ENCODE peak calls at places on chromosomes 3 and 15, in five cellular contexts. One of them, this sample, is unnamed. For H3K4me1, the result is how much of the 10 kb centered on the place peaks cover.

GRCh38 chr15:50907866-50908208 is 646 bp upstream of the AP4E1 start:
- DNase-seq in uterus: no peak
- DNase-seq in right atrium auricular region: no peak
- DNase-seq in IMR-90: peak
- DNase-seq in fibroblast of lung: no peak
- DNase-seq in this sample: no peak

GRCh38 chr15:68704496-68705021 is 116.1 kb downstream of the ANP32A start:
- DNase-seq in right atrium auricular region: peak
- DNase-seq in fibroblast of lung: peak
- DNase-seq in IMR-90: peak
- DNase-seq in uterus: no peak
- DNase-seq in this sample: no peak

GRCh38 chr3:11300970-11301369 is 28.8 kb downstream of the ATG7 start:
- DNase-seq in fibroblast of lung: peak
- DNase-seq in right atrium auricular region: no peak
- DNase-seq in IMR-90: peak
- DNase-seq in uterus: no peak
- DNase-seq in this sample: no peak

GRCh38 chr3:158658889-158659288 is 13.6 kb downstream of the LXN start:
- DNase-seq in uterus: no peak
- DNase-seq in IMR-90: no peak
- DNase-seq in right atrium auricular region: no peak
- DNase-seq in fibroblast of lung: no peak
- DNase-seq in this sample: no peak

GRCh38 chr15:83323296-83323711 is 38.8 kb upstream of the BNC1 start:
- DNase-seq in IMR-90: peak
- DNase-seq in right atrium auricular region: no peak
- DNase-seq in fibroblast of lung: peak
- DNase-seq in uterus: no peak
- DNase-seq in this sample: no peak

GRCh38 chr3:124297062-124297980 is 305.4 kb upstream of the ROPN1 start:
- DNase-seq in uterus: no peak
- DNase-seq in fibroblast of lung: no peak
- DNase-seq in IMR-90: no peak
- DNase-seq in right atrium auricular region: no peak
- DNase-seq in this sample: no peak

GRCh38 chr15:55357774-55358173 is 38.8 kb downstream of the PIGB start:
- DNase-seq in fibroblast of lung: peak
- DNase-seq in IMR-90: peak
- DNase-seq in right atrium auricular region: no peak
- DNase-seq in uterus: no peak
- DNase-seq in this sample: no peak

GRCh38 chr3:87435926-87436630 is 159.7 kb upstream of the POU1F1 start:
- DNase-seq in right atrium auricular region: no peak
- DNase-seq in IMR-90: no peak
- DNase-seq in uterus: no peak
- DNase-seq in fibroblast of lung: no peak
- DNase-seq in this sample: no peak

GRCh38 chr3:107117922-107118576 is 259.2 kb upstream of the CCDC54 start:
- DNase-seq in right atrium auricular region: peak
- DNase-seq in uterus: peak
- DNase-seq in IMR-90: peak
- DNase-seq in fibroblast of lung: peak
- DNase-seq in this sample: no peak

GRCh38 chr3:66442254-66443249 is 58.3 kb downstream of the LRIG1 start:
- DNase-seq in right atrium auricular region: peak
- DNase-seq in uterus: peak
- DNase-seq in fibroblast of lung: peak
- DNase-seq in IMR-90: peak
- DNase-seq in this sample: no peak

GRCh38 chr15:59532770-59533379 is 78.7 kb upstream of the GCNT3 start:
- DNase-seq in right atrium auricular region: no peak
- DNase-seq in uterus: no peak
- DNase-seq in fibroblast of lung: peak
- DNase-seq in IMR-90: peak
- DNase-seq in this sample: no peak

GRCh38 chr15:31360843-31361763 is 34.5 kb downstream of the KLF13 start:
- DNase-seq in IMR-90: no peak
- DNase-seq in right atrium auricular region: no peak
- DNase-seq in uterus: no peak
- DNase-seq in fibroblast of lung: no peak
- DNase-seq in this sample: no peak

GRCh38 chr3:144362126-144362525 is 390.5 kb downstream of the DIPK2A start:
- DNase-seq in uterus: no peak
- DNase-seq in fibroblast of lung: peak
- DNase-seq in IMR-90: no peak
- DNase-seq in right atrium auricular region: no peak
- DNase-seq in this sample: no peak

GRCh38 chr3:48268936-48269551 is 28.1 kb downstream of the ZNF589 start:
- DNase-seq in IMR-90: no peak
- DNase-seq in fibroblast of lung: no peak
- DNase-seq in uterus: peak
- DNase-seq in right atrium auricular region: no peak
- DNase-seq in this sample: no peak

GRCh38 chr3:194879991-194880939 is 194.6 kb downstream of the FAM43A start:
- DNase-seq in fibroblast of lung: peak
- DNase-seq in right atrium auricular region: peak
- DNase-seq in uterus: peak
- DNase-seq in IMR-90: peak
- DNase-seq in this sample: peak

GRCh38 chr15:47991376-47991775 is 129.4 kb upstream of the SLC24A5 start:
- DNase-seq in IMR-90: peak
- DNase-seq in fibroblast of lung: peak
- DNase-seq in uterus: no peak
- DNase-seq in right atrium auricular region: no peak
- DNase-seq in this sample: no peak

GRCh38 chr3:109927161-109927560 is 589.8 kb upstream of the DPPA4 start:
- DNase-seq in IMR-90: peak
- DNase-seq in uterus: no peak
- DNase-seq in right atrium auricular region: no peak
- DNase-seq in fibroblast of lung: peak
- DNase-seq in this sample: no peak

GRCh38 chr15:68982976-68983550 is 31.4 kb upstream of the NOX5 start:
- DNase-seq in uterus: no peak
- DNase-seq in right atrium auricular region: no peak
- DNase-seq in IMR-90: no peak
- DNase-seq in fibroblast of lung: no peak
- DNase-seq in this sample: no peak

GRCh38 chr3:187628169-187628568 is 42.0 kb downstream of the SST start:
- DNase-seq in IMR-90: no peak
- DNase-seq in fibroblast of lung: no peak
- DNase-seq in uterus: no peak
- DNase-seq in right atrium auricular region: no peak
- DNase-seq in this sample: no peak

GRCh38 chr3:193816656-193817311 is 223.8 kb downstream of the OPA1 start:
- DNase-seq in uterus: peak
- DNase-seq in fibroblast of lung: peak
- DNase-seq in IMR-90: peak
- DNase-seq in right atrium auricular region: peak
- DNase-seq in this sample: peak

GRCh38 chr15:97968380-97968779 is 7.9 kb downstream of the ARRDC4 start:
- DNase-seq in IMR-90: peak
- DNase-seq in fibroblast of lung: peak
- DNase-seq in uterus: no peak
- DNase-seq in right atrium auricular region: no peak
- DNase-seq in this sample: no peak

GRCh38 chr3:141646760-141647561 is 91.1 kb upstream of the RNF7 start:
- DNase-seq in right atrium auricular region: no peak
- DNase-seq in uterus: no peak
- DNase-seq in IMR-90: peak
- DNase-seq in fibroblast of lung: peak
- DNase-seq in this sample: no peak

GRCh38 chr3:57140894-57141293 is 24.3 kb downstream of the IL17RD start:
- DNase-seq in fibroblast of lung: no peak
- DNase-seq in right atrium auricular region: no peak
- DNase-seq in uterus: no peak
- DNase-seq in IMR-90: no peak
- DNase-seq in this sample: no peak
- H3K4me1 ChIP-seq in fibroblast of lung: under half
- H3K4me1 ChIP-seq in right atrium auricular region: under half
- H3K4me1 ChIP-seq in uterus: under half
- H3K4me1 ChIP-seq in IMR-90: under half
- H3K4me1 ChIP-seq in this sample: under half

GRCh38 chr3:14439501-14440167 is 37.2 kb downstream of the SLC6A6 start:
- DNase-seq in fibroblast of lung: peak
- DNase-seq in right atrium auricular region: peak
- DNase-seq in IMR-90: peak
- DNase-seq in uterus: peak
- DNase-seq in this sample: no peak
- H3K4me1 ChIP-seq in fibroblast of lung: under half
- H3K4me1 ChIP-seq in right atrium auricular region: under half
- H3K4me1 ChIP-seq in IMR-90: under half
- H3K4me1 ChIP-seq in uterus: under half
- H3K4me1 ChIP-seq in this sample: under half

GRCh38 chr3:37823189-37823588 is 38.5 kb upstream of the CTDSPL start:
- DNase-seq in uterus: no peak
- DNase-seq in IMR-90: peak
- DNase-seq in right atrium auricular region: no peak
- DNase-seq in fibroblast of lung: no peak
- DNase-seq in this sample: no peak
- H3K4me1 ChIP-seq in uterus: under half
- H3K4me1 ChIP-seq in IMR-90: under half
- H3K4me1 ChIP-seq in right atrium auricular region: under half
- H3K4me1 ChIP-seq in fibroblast of lung: under half
- H3K4me1 ChIP-seq in this sample: under half

GRCh38 chr3:52238193-52238760 is 681 bp downstream of the TWF2 start:
- DNase-seq in uterus: no peak
- DNase-seq in fibroblast of lung: no peak
- DNase-seq in IMR-90: peak
- DNase-seq in right atrium auricular region: no peak
- DNase-seq in this sample: no peak
- H3K4me1 ChIP-seq in uterus: under half
- H3K4me1 ChIP-seq in fibroblast of lung: under half
- H3K4me1 ChIP-seq in IMR-90: under half
- H3K4me1 ChIP-seq in right atrium auricular region: under half
- H3K4me1 ChIP-seq in this sample: half or more

GRCh38 chr3:47161983-47162694 is 1.8 kb downstream of the SETD2 start:
- DNase-seq in right atrium auricular region: no peak
- DNase-seq in IMR-90: no peak
- DNase-seq in uterus: no peak
- DNase-seq in fibroblast of lung: no peak
- DNase-seq in this sample: no peak

GRCh38 chr3:47163023-47163989 is 607 bp downstream of the SETD2 start:
- DNase-seq in uterus: peak
- DNase-seq in fibroblast of lung: peak
- DNase-seq in IMR-90: peak
- DNase-seq in right atrium auricular region: peak
- DNase-seq in this sample: no peak

GRCh38 chr3:47159820-47160219 is 4.1 kb downstream of the SETD2 start:
- DNase-seq in IMR-90: no peak
- DNase-seq in uterus: no peak
- DNase-seq in right atrium auricular region: no peak
- DNase-seq in fibroblast of lung: no peak
- DNase-seq in this sample: no peak

GRCh38 chr3:47162695-47163022 is 1.3 kb downstream of the SETD2 start:
- DNase-seq in right atrium auricular region: no peak
- DNase-seq in IMR-90: peak
- DNase-seq in uterus: no peak
- DNase-seq in fibroblast of lung: peak
- DNase-seq in this sample: no peak

DNA sequence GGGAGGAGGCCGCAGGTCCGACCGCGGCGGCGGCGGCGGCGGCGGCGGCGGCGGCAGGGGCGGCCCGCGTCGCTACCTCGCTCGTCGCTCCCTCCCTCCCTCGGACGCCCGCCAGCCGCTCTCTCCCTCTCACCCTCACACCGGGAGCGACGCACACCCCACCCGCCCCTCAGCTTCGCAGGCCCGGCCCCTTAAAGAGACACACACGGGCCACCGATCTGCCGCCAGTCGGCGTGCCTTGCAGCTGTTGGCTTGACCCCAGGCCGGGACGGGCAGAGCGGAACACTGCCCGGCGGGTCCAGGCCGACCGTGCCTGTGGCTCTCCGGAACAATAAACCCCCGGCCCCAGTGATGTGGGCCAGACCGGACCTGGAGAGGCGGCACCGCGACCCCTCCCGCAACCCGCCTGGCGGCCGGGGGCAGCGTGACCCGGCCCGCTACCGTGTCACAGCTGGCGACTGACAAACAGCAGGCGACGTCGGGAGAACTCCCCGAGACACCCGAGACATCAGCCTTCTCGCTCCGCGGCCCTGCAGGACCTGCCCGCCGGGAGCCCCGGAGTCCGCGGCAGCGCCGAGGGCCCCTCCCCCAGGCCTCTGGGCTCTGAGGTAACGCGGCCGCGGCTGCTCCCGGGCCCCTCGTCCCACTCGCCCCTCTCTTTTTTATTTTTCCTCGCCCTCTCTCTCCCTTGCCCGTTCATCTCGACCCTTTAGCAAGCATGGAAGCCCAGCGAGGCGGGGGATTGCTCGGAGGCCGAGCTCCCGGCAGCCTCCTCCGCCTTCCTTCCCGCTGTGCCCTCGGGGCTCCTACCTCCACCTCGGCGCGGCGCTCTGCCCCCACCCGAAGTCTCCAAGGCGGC is at the start of gene SETD2:
- DNase-seq in fibroblast of lung: peak
- DNase-seq in IMR-90: peak
- DNase-seq in right atrium auricular region: peak
- DNase-seq in uterus: peak
- DNase-seq in this sample: peak
- H3K4me1 ChIP-seq in fibroblast of lung: under half
- H3K4me1 ChIP-seq in IMR-90: under half
- H3K4me1 ChIP-seq in right atrium auricular region: under half
- H3K4me1 ChIP-seq in uterus: under half
- H3K4me1 ChIP-seq in this sample: half or more

GRCh38 chr3:15326037-15326436 is 6.3 kb downstream of the SH3BP5 start:
- DNase-seq in right atrium auricular region: no peak
- DNase-seq in fibroblast of lung: no peak
- DNase-seq in IMR-90: no peak
- DNase-seq in uterus: no peak
- DNase-seq in this sample: no peak
- H3K4me1 ChIP-seq in right atrium auricular region: under half
- H3K4me1 ChIP-seq in fibroblast of lung: under half
- H3K4me1 ChIP-seq in IMR-90: under half
- H3K4me1 ChIP-seq in uterus: under half
- H3K4me1 ChIP-seq in this sample: half or more

This sample was measured in vagina.